ENCODE peak calls at places on chromosomes 5 and 9, in seven cellular contexts. U is fibroblast of lung, C is neuronal stem cell, B is A549, W is spleen, M is MM.1S, V is right cardiac atrium. E is an unnamed sample.

GRCh38 chr5:52702877-52703276 is 84.8 kb upstream of the ITGA1 start:
- DNase-seq in B (no peak), W (no peak), C (no peak), U (no peak), V (no peak), M (no peak), E (no peak)

GRCh38 chr9:35042081-35042604 is 30.3 kb downstream of the VCP start:
- DNase-seq in C (no peak), B (no peak), U (no peak), V (no peak), M (no peak), W (no peak), E (peak; percentile 25)

GRCh38 chr5:175214152-175214551 is 229.8 kb downstream of the DRD1 start:
- DNase-seq in B (peak; percentile 53), C (no peak), W (no peak), M (no peak), V (peak; percentile 37), U (peak; percentile 97), E (peak; percentile 89)

GRCh38 chr5:137470111-137470920 is 28.8 kb downstream of the SPOCK1 start:
- DNase-seq in W (no peak), B (peak; percentile 70), V (peak; percentile 42), M (no peak), C (no peak), U (peak; percentile 99), E (peak; percentile 95)

GRCh38 chr5:146797683-146798082 is 80.9 kb downstream of the PPP2R2B start:
- DNase-seq in V (no peak), M (no peak), B (no peak), W (no peak), U (no peak), C (peak; percentile 64), E (no peak)

GRCh38 chr9:6944093-6944551 is 186.3 kb downstream of the KDM4C start:
- DNase-seq in U (peak; percentile 88), B (no peak), M (no peak), V (no peak), W (no peak), C (no peak), E (peak; percentile 9)

GRCh38 chr9:133589454-133590227 is 19.5 kb downstream of the FAM163B start:
- DNase-seq in M (no peak), B (no peak), U (no peak), W (no peak), V (peak; percentile 6), C (no peak), E (no peak)

GRCh38 chr5:92916036-92916435 is 665.0 kb downstream of the NR2F1-AS1 start:
- DNase-seq in W (no peak), C (no peak), M (no peak), V (no peak), U (peak; percentile 33), B (no peak), E (peak; percentile 19)

GRCh38 chr9:37187713-37188439 is 67.5 kb downstream of the ZCCHC7 start:
- DNase-seq in W (no peak), B (no peak), U (peak; percentile 45), V (no peak), M (peak; percentile 70), C (no peak), E (no peak)

GRCh38 chr9:122904466-122904822 is 715 bp downstream of the RC3H2 start:
- DNase-seq in M (peak; percentile 49), V (peak; percentile 35), W (no peak), U (peak; percentile 30), B (peak; percentile 31), C (no peak), E (peak; percentile 54)

GRCh38 chr5:5078009-5078897 is 61.9 kb upstream of the ADAMTS16 start:
- DNase-seq in W (no peak), M (peak; percentile 58), V (no peak), C (no peak), U (no peak), B (no peak), E (no peak)

DNA sequence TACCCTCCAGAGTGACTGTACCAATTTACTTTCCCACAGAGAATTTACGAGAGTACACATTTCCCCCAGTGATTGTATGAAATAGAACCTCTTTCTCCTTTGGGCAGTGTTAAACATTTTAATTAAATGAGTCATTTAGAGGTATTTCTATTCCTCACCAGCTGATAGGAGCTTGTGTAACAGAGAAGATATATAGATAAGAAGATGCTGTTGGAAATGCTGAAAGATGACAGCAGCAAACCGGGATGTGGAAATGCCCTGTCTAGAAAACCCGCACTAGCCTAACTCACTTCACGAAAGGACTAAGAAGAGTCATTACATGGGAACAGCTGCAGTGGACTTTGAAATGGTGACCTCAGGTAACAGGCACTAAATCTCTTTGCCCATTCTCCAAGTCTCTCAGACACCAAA is 68.3 kb downstream of the LPAR1 start:
- DNase-seq in U (peak; percentile 85), C (no peak), V (no peak), B (peak; percentile 18), W (no peak), M (no peak), E (peak; percentile 91)
- H3K27ac ChIP-seq in U (no peak overlapping the region), C (no peak overlapping the region), V (no peak overlapping the region), B (no peak overlapping the region), W (no peak overlapping the region), M (no peak overlapping the region), E (no peak overlapping the region)

GRCh38 chr5:123701511-123702200 is 189.7 kb downstream of the CSNK1G3 start:
- DNase-seq in B (no peak), V (no peak), W (no peak), C (no peak), M (no peak), U (peak; percentile 55), E (no peak)
- H3K27ac ChIP-seq in B (peak overlapping the region; percentile 21), V (no peak overlapping the region), W (no peak overlapping the region), C (no peak overlapping the region), M (no peak overlapping the region), U (peak overlapping the region; percentile 71), E (no peak overlapping the region)

DNA sequence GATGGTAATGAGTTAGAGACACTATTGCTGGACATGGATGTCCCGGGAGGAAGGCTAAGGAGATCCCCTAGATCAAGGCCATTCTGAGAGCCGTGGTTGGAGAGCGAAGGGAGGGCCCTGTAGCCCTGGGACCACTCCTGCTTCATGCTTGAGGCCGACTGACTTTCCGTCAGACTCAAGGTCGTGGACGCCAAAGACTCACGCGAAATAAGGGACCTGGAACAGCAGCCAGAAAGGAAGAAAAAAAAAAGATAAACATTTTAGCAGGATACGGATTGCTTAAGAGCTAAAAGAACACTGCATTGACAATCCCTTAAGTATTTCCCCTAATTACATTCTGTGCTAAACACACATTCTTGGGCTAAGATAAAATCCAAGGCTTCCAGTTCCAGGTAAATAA is 181.2 kb downstream of the GLIS3 start:
- DNase-seq in M (no peak), B (no peak), V (peak; percentile 40), U (no peak), W (no peak), C (no peak), E (no peak)
- H3K27ac ChIP-seq in M (no peak overlapping the region), B (no peak overlapping the region), V (no peak overlapping the region), U (no peak overlapping the region), W (no peak overlapping the region), C (no peak overlapping the region), E (no peak overlapping the region)

DNA sequence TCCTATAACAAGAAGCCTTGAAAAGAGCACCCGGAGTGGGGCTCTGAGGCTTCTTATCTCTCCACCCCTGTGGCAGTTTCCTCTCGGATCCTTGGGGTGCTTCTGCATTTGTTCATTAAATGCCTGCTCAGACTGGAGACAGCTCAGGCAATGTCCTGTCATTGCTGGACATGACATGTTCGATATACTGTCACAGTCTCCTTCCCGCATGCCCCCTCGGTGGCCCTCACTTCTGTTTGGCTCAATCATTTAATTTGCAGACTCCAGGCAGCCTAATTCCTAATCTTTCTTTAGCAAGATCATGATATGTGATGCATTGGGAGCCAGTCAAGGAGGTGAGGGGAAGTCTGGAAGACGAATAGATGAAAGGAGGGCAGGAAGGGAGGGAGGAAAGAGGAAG is 37.5 kb upstream of the CPEB4 start:
- DNase-seq in U (no peak), V (no peak), C (no peak), W (no peak), M (no peak), B (no peak), E (no peak)
- H3K27ac ChIP-seq in U (no peak overlapping the region), V (no peak overlapping the region), C (no peak overlapping the region), W (no peak overlapping the region), M (no peak overlapping the region), B (no peak overlapping the region), E (no peak overlapping the region)

GRCh38 chr9:93223241-93224180 is 39.6 kb downstream of the WNK2 start:
- DNase-seq in U (peak; percentile 79), B (peak; percentile 65), M (no peak), W (no peak), V (peak; percentile 30), C (no peak), E (peak; percentile 99)
- H3K27ac ChIP-seq in U (no peak overlapping the region), B (peak overlapping the region; percentile 56), M (no peak overlapping the region), W (no peak overlapping the region), V (peak overlapping the region; percentile 43), C (no peak overlapping the region), E (peak overlapping the region; percentile 90)

DNA sequence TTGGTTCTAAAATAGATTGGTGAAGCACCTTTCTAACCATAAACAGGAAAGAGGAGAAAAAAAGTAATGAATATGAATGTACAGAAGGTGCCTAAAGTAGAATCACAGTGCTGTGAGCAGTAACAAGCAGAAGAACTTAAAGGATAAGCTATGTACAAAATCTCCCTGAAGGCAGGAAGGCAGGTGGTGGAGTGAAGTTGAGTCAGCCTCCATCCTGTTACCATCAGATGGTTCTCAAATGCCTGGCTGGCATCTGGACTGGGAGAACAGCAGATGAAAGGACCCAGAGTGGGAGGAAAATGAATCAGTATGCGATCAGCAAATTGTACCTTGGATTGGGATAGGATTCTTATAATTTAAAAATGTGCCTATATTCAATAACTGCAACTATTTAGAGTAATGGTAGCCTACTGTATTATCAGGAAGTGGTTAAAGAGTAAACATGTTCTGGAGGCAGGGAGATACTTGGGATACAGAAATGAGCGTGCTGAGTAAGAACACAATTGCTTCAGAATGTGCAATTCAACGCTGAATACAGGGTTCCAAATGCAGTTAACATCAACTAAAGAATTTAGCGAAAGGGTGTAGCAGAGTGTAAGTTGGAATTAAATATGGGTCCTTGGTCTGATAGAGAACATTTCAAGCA is 21.1 kb upstream of the FER start:
- DNase-seq in V (no peak), W (no peak), C (no peak), U (no peak), B (no peak), M (no peak), E (peak; percentile 44)
- H3K27ac ChIP-seq in V (no peak overlapping the region), W (no peak overlapping the region), C (no peak overlapping the region), U (peak overlapping the region; percentile 97), B (no peak overlapping the region), M (no peak overlapping the region), E (no peak overlapping the region)

GRCh38 chr5:119377066-119377465 is 21.2 kb downstream of the TNFAIP8 start:
- DNase-seq in M (no peak), B (no peak), C (no peak), W (no peak), U (no peak), V (no peak), E (no peak)
- H3K27ac ChIP-seq in M (no peak overlapping the region), B (no peak overlapping the region), C (no peak overlapping the region), W (no peak overlapping the region), U (no peak overlapping the region), V (no peak overlapping the region), E (no peak overlapping the region)

E was measured in RWPE1.